ENCODE peak calls at places on chromosomes 3 and 15, in seven cellular contexts. I, A, L, R, K, P and C are unnamed samples.

GRCh38 chr15:51380999-51381806 is 39.7 kb downstream of the GLDN start:
- DNase-seq in K (peak), I (peak), R (peak), L (no peak), P (no peak), A (peak), C (peak)

GRCh38 chr3:4981160-4981687 is 2.0 kb downstream of the BHLHE40 start:
- DNase-seq in L (no peak), R (no peak), P (no peak), K (no peak), I (no peak), A (no peak), C (peak)

GRCh38 chr3:169998668-169999131 is 32.1 kb downstream of the SEC62 start:
- DNase-seq in A (no peak), L (no peak), R (peak), K (no peak), I (peak), P (no peak), C (no peak)

GRCh38 chr15:77904436-77904821 is 173.1 kb downstream of the TBC1D2B start:
- DNase-seq in I (no peak), A (no peak), R (no peak), K (no peak), P (no peak), L (peak), C (no peak)

GRCh38 chr3:193868590-193868989 is 267.4 kb upstream of the HES1 start:
- DNase-seq in K (no peak), L (no peak), I (no peak), A (no peak), P (no peak), R (no peak), C (no peak)

GRCh38 chr3:29514170-29514569 is 233.3 kb downstream of the RBMS3 start:
- DNase-seq in P (no peak), L (no peak), K (no peak), R (no peak), A (no peak), I (peak), C (no peak)

GRCh38 chr15:48674876-48675275 is 29.4 kb upstream of the FBN1 start:
- DNase-seq in P (no peak), R (no peak), I (no peak), A (no peak), K (no peak), L (no peak), C (no peak)

GRCh38 chr3:38627956-38628355 is 21.5 kb downstream of the SCN5A start:
- DNase-seq in P (no peak), K (no peak), R (no peak), A (no peak), I (no peak), L (no peak), C (no peak)

GRCh38 chr3:12508316-12508715 is 24.0 kb downstream of the TSEN2 start:
- DNase-seq in I (peak), L (no peak), P (no peak), A (no peak), R (peak), K (peak), C (no peak)

GRCh38 chr15:93046721-93047120 is 42.3 kb downstream of the RGMA start:
- DNase-seq in A (no peak), P (no peak), K (no peak), I (no peak), R (no peak), L (no peak), C (no peak)

GRCh38 chr3:123941150-123941941 is 19.7 kb downstream of the CCDC14 start:
- DNase-seq in K (no peak), A (no peak), P (no peak), I (no peak), L (no peak), R (no peak), C (no peak)

GRCh38 chr3:37540786-37541185 is 320.9 kb upstream of the CTDSPL start:
- DNase-seq in P (no peak), R (no peak), L (no peak), A (no peak), K (no peak), I (no peak), C (no peak)